ENCODE peak calls at places on chromosome 17, in six cellular contexts. C is vagina, G is spleen, L is stomach, N is HL-60, K is SK-N-MC. B is an unnamed sample.
A peak's percentile ranks its signal among the peaks of the same experiment; 100 is the strongest.

GRCh38 chr17:27633312-27634025 is 2.5 kb downstream of the LGALS9 start:
- DNase-seq in C (no peak), G (peak; percentile 78), L (no peak), N (no peak), K (no peak), B (no peak)

GRCh38 chr17:37389160-37389559 is 13.4 kb downstream of the C17orf78 start:
- DNase-seq in C (no peak), G (no peak), L (no peak), N (no peak), K (no peak), B (no peak)

GRCh38 chr17:55273579-55274370 is 9.0 kb downstream of the HLF start:
- DNase-seq in C (no peak), G (no peak), L (peak; percentile 84), N (no peak), K (no peak), B (no peak)

GRCh38 chr17:8673621-8674020 is 43.1 kb upstream of the MYH10 start:
- DNase-seq in C (no peak), G (no peak), L (no peak), N (no peak), K (no peak), B (no peak)

GRCh38 chr17:78823282-78824046 is 17.1 kb downstream of the USP36 start:
- DNase-seq in C (no peak), G (peak; percentile 45), L (no peak), N (no peak), K (no peak), B (no peak)

GRCh38 chr17:21250719-21251305 is 2.4 kb downstream of the NATD1 start:
- DNase-seq in C (no peak), G (peak; percentile 73), L (no peak), N (no peak), K (no peak), B (no peak)

GRCh38 chr17:17088104-17088485 is 45.8 kb downstream of the MPRIP start:
- DNase-seq in C (no peak), G (peak; percentile 37), L (no peak), N (no peak), K (no peak), B (no peak)

GRCh38 chr17:53687324-53687723 is 135.4 kb upstream of the KIF2B start:
- DNase-seq in C (no peak), G (no peak), L (no peak), N (no peak), K (no peak), B (no peak)

GRCh38 chr17:38873646-38874380 is 4.0 kb downstream of the LASP1 start:
- DNase-seq in C (no peak), G (peak; percentile 75), L (peak; percentile 43), N (no peak), K (no peak), B (no peak)

GRCh38 chr17:10477701-10478100 is 8.3 kb upstream of the MYH4 start:
- DNase-seq in C (no peak), G (no peak), L (no peak), N (no peak), K (no peak), B (no peak)

GRCh38 chr17:17913695-17914332 is 58.4 kb downstream of the TOM1L2 start:
- DNase-seq in C (peak; percentile 95), G (no peak), L (peak; percentile 60), N (no peak), K (no peak), B (peak; percentile 48)

GRCh38 chr17:39757931-39758873 is 20.5 kb downstream of the GRB7 start:
- DNase-seq in C (no peak), G (no peak), L (no peak), N (no peak), K (no peak), B (no peak)

GRCh38 chr17:19341641-19342610 is 20.6 kb downstream of the B9D1 start:
- DNase-seq in C (no peak), G (peak; percentile 50), L (no peak), N (no peak), K (no peak), B (no peak)

GRCh38 chr17:75268931-75269330 is 2.1 kb downstream of the MIF4GD start:
- DNase-seq in C (no peak), G (no peak), L (no peak), N (peak; percentile 57), K (no peak), B (no peak)

GRCh38 chr17:75271955-75272847 is 1.2 kb upstream of the MIF4GD start:
- DNase-seq in C (no peak), G (peak; percentile 79), L (no peak), N (no peak), K (no peak), B (no peak)

GRCh38 chr17:75271233-75271954 is 363 bp upstream of the MIF4GD start:
- DNase-seq in C (no peak), G (peak; percentile 98), L (peak; percentile 87), N (peak; percentile 73), K (no peak), B (peak; percentile 95)

GRCh38 chr17:75270966-75271232 is at the start of gene MIF4GD:
- DNase-seq in C (no peak), G (no peak), L (no peak), N (no peak), K (no peak), B (no peak)

DNA sequence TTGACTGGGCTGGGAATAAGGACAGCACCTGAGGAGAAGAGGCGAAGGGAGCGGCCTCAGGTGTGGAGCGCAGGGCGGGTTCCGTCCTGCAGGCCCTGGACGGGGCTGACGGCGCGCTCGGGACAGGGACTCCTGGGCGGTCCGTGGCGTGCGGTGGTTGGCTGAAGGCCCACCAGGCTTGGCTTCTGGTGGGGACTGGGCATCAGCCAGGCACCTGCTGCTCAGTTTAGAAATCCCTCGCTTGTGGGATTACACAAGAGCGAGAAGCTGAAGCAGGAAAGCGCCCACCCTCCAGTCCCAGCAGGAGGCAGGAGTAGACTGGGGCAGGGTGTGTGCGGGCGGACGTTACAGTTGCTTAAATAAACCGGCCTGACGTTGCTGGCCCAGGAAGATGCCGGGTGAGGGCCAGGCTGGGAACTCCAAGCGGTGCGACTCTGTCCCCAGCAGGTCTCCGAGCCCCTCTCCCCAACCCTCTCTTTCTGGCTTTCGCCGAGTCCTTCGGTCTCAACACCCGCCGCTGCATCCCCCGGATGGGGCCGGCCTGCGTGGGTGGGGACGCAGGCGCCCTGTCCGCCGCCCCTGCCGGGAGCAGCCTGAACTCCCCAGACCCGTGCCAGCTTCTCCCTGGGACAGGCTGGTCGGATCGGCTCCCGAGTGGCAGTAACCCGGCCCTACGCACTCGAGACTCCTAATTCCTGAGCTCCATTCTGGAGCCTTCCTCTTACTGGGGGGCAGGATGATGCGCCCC is 639 bp downstream of the MIF4GD start:
- DNase-seq in C (no peak), G (peak; percentile 92), L (peak; percentile 66), N (peak; percentile 73), K (no peak), B (peak; percentile 63)
- TF ChIP-seq POLR2AphosphoS5 in C (no peak), G (peak; percentile 46), L (no peak), N (peak; percentile 67), K (no peak), B (peak; percentile 70)

GRCh38 chr17:48559609-48560451 is 14.9 kb upstream of the HOXB2 start:
- DNase-seq in C (no peak), G (no peak), L (no peak), N (no peak), K (no peak), B (no peak)
- TF ChIP-seq POLR2AphosphoS5 in C (no peak), G (no peak), L (no peak), N (no peak), K (no peak), B (no peak)

GRCh38 chr17:49692751-49693150 is 14.9 kb upstream of the SPOP start:
- DNase-seq in C (no peak), G (no peak), L (no peak), N (no peak), K (no peak), B (no peak)

GRCh38 chr17:49690256-49690655 is 12.4 kb upstream of the SPOP start:
- DNase-seq in C (no peak), G (no peak), L (no peak), N (no peak), K (no peak), B (no peak)

GRCh38 chr17:49691086-49691676 is 13.3 kb upstream of the SPOP start:
- DNase-seq in C (no peak), G (no peak), L (no peak), N (no peak), K (no peak), B (no peak)

GRCh38 chr17:49694847-49695697 is 12.7 kb downstream of the SLC35B1 start:
- DNase-seq in C (no peak), G (peak; percentile 80), L (peak; percentile 72), N (no peak), K (no peak), B (peak; percentile 50)

DNA sequence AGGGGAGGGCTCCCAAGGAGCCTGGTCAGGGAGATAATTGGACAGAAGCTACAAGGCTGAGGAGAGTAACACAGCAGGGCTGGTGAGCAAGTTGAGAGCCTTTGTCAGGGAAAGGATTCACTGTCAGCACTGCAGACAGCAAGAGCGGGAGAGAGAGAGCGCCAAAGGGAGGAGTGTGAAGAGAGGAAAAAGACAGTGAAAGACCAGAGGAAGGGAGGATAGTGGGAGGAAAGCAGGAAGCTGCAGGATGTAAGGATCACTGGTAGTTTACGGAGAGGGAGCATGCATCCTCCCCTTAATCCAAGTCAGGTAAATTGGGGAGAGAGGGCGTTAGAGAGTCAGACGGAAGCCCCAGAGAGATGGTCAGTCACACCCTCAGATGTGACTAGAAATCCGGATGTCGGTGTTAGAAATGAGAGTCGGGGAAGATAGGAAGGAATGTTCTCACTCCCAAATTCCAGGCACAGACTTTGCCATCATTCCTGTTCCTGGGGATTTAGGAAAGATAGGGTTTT is 13.8 kb upstream of the SPOP start:
- DNase-seq in C (no peak), G (no peak), L (no peak), N (no peak), K (no peak), B (no peak)
- TF ChIP-seq POLR2AphosphoS5 in C (no peak), G (no peak), L (no peak), N (no peak), K (no peak), B (no peak)

GRCh38 chr17:46108550-46109110 is 84.6 kb downstream of the KANSL1 start:
- DNase-seq in C (no peak), G (no peak), L (no peak), N (no peak), K (no peak), B (no peak)
- TF ChIP-seq POLR2AphosphoS5 in C (no peak), G (no peak), L (no peak), N (no peak), K (no peak), B (no peak)

GRCh38 chr17:73291260-73291801 is 20.5 kb downstream of the CDC42EP4 start:
- DNase-seq in C (no peak), G (peak; percentile 83), L (peak; percentile 73), N (peak; percentile 69), K (no peak), B (peak; percentile 55)
- TF ChIP-seq POLR2AphosphoS5 in C (peak; percentile 21), G (peak; percentile 36), L (no peak), N (peak; percentile 46), K (no peak), B (no peak)

DNA sequence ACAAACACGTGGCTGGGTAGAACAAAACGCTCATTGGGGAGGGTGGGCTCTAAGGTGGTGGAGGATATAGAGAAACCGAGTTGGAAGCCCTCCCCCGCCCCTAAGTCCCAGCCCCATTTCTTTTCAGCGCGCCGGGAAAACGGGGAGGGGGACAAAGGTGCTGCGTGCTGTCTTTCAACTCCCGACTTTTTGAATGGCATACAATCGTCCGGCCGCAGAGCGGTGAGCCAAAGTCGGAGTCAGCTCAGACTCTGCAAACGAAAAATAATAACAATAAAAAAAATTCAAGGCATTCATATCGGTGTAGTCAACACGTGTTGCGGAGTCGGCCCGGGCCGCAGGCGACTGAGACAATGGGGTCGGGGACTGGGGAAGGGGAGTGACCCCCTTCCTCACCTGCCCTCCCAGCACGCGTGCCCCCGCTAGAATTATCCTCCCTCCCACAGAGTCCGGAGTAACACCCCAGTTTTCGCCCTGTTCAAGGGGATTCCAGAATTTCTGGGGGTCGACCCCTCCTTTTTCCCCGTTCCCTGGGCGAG is 1.8 kb upstream of the IGF2BP1 start:
- DNase-seq in C (peak; percentile 40), G (no peak), L (no peak), N (no peak), K (no peak), B (no peak)
- TF ChIP-seq POLR2AphosphoS5 in C (no peak), G (no peak), L (no peak), N (no peak), K (peak; percentile 74), B (no peak)